ENCODE peak calls at places on chromosomes 4 and X, in nine cellular contexts. One of them, this sample, is unnamed.

GRCh38 chrX:13023526-13024469 is 20.6 kb downstream of the FAM9C start:
- DNase-seq in fibroblast of mammary gland: no peak
- DNase-seq in omental fat pad: no peak
- DNase-seq in left ventricle myocardium inferior: no peak
- DNase-seq in astrocyte of the spinal cord: no peak
- DNase-seq in WERI-Rb-1: no peak
- DNase-seq in fibroblast of the aortic adventitia: no peak
- DNase-seq in AG04450: no peak
- DNase-seq in ascending aorta: no peak
- DNase-seq in this sample: no peak

GRCh38 chr4:128810331-128810870 is 901 bp downstream of the JADE1 start:
- DNase-seq in fibroblast of mammary gland: peak
- DNase-seq in omental fat pad: no peak
- DNase-seq in left ventricle myocardium inferior: peak
- DNase-seq in astrocyte of the spinal cord: no peak
- DNase-seq in WERI-Rb-1: peak
- DNase-seq in fibroblast of the aortic adventitia: no peak
- DNase-seq in AG04450: no peak
- DNase-seq in ascending aorta: no peak
- DNase-seq in this sample: no peak

GRCh38 chr4:87038837-87039715 is 104.3 kb downstream of the AFF1 start:
- DNase-seq in fibroblast of mammary gland: peak
- DNase-seq in omental fat pad: no peak
- DNase-seq in left ventricle myocardium inferior: peak
- DNase-seq in astrocyte of the spinal cord: peak
- DNase-seq in WERI-Rb-1: peak
- DNase-seq in fibroblast of the aortic adventitia: peak
- DNase-seq in AG04450: peak
- DNase-seq in ascending aorta: peak
- DNase-seq in this sample: no peak

GRCh38 chrX:48945517-48946348 is 11.7 kb downstream of the OTUD5 start:
- DNase-seq in fibroblast of mammary gland: peak
- DNase-seq in omental fat pad: no peak
- DNase-seq in left ventricle myocardium inferior: peak
- DNase-seq in astrocyte of the spinal cord: peak
- DNase-seq in WERI-Rb-1: peak
- DNase-seq in fibroblast of the aortic adventitia: peak
- DNase-seq in AG04450: peak
- DNase-seq in ascending aorta: no peak
- DNase-seq in this sample: no peak

GRCh38 chr4:61511716-61512488 is 311.8 kb downstream of the ADGRL3 start:
- DNase-seq in fibroblast of mammary gland: peak
- DNase-seq in omental fat pad: no peak
- DNase-seq in left ventricle myocardium inferior: no peak
- DNase-seq in astrocyte of the spinal cord: peak
- DNase-seq in WERI-Rb-1: no peak
- DNase-seq in fibroblast of the aortic adventitia: peak
- DNase-seq in AG04450: peak
- DNase-seq in ascending aorta: no peak
- DNase-seq in this sample: no peak

GRCh38 chr4:84952004-84952403 is 14.5 kb downstream of the WDFY3 start:
- DNase-seq in fibroblast of mammary gland: peak
- DNase-seq in omental fat pad: no peak
- DNase-seq in left ventricle myocardium inferior: no peak
- DNase-seq in astrocyte of the spinal cord: peak
- DNase-seq in WERI-Rb-1: no peak
- DNase-seq in fibroblast of the aortic adventitia: peak
- DNase-seq in AG04450: no peak
- DNase-seq in ascending aorta: no peak
- DNase-seq in this sample: no peak

GRCh38 chrX:48794340-48794920 is 7.4 kb upstream of the HDAC6 start:
- DNase-seq in fibroblast of mammary gland: no peak
- DNase-seq in omental fat pad: no peak
- DNase-seq in left ventricle myocardium inferior: no peak
- DNase-seq in astrocyte of the spinal cord: no peak
- DNase-seq in WERI-Rb-1: no peak
- DNase-seq in fibroblast of the aortic adventitia: no peak
- DNase-seq in AG04450: no peak
- DNase-seq in ascending aorta: no peak
- DNase-seq in this sample: no peak

GRCh38 chr4:95190751-95191436 is 357.9 kb downstream of the UNC5C start:
- DNase-seq in fibroblast of mammary gland: no peak
- DNase-seq in omental fat pad: no peak
- DNase-seq in left ventricle myocardium inferior: no peak
- DNase-seq in astrocyte of the spinal cord: no peak
- DNase-seq in WERI-Rb-1: peak
- DNase-seq in fibroblast of the aortic adventitia: no peak
- DNase-seq in AG04450: no peak
- DNase-seq in ascending aorta: no peak
- DNase-seq in this sample: no peak

GRCh38 chrX:75746891-75747639 is 38.0 kb downstream of the MAGEE2 start:
- DNase-seq in fibroblast of mammary gland: peak
- DNase-seq in omental fat pad: no peak
- DNase-seq in left ventricle myocardium inferior: peak
- DNase-seq in astrocyte of the spinal cord: peak
- DNase-seq in WERI-Rb-1: no peak
- DNase-seq in fibroblast of the aortic adventitia: peak
- DNase-seq in AG04450: no peak
- DNase-seq in ascending aorta: no peak
- DNase-seq in this sample: no peak

GRCh38 chr4:89108068-89108467 is 3.3 kb upstream of the TIGD2 start:
- DNase-seq in fibroblast of mammary gland: no peak
- DNase-seq in omental fat pad: no peak
- DNase-seq in left ventricle myocardium inferior: no peak
- DNase-seq in astrocyte of the spinal cord: no peak
- DNase-seq in WERI-Rb-1: no peak
- DNase-seq in fibroblast of the aortic adventitia: no peak
- DNase-seq in AG04450: no peak
- DNase-seq in ascending aorta: no peak
- DNase-seq in this sample: no peak

GRCh38 chr4:115234405-115235093 is 121.1 kb upstream of the NDST4 start:
- DNase-seq in fibroblast of mammary gland: peak
- DNase-seq in omental fat pad: no peak
- DNase-seq in left ventricle myocardium inferior: no peak
- DNase-seq in astrocyte of the spinal cord: peak
- DNase-seq in WERI-Rb-1: peak
- DNase-seq in fibroblast of the aortic adventitia: no peak
- DNase-seq in AG04450: no peak
- DNase-seq in ascending aorta: no peak
- DNase-seq in this sample: no peak
- TF ChIP-seq CTCF in fibroblast of mammary gland: peak
- TF ChIP-seq CTCF in omental fat pad: no peak
- TF ChIP-seq CTCF in left ventricle myocardium inferior: no peak
- TF ChIP-seq CTCF in astrocyte of the spinal cord: peak
- TF ChIP-seq CTCF in WERI-Rb-1: peak
- TF ChIP-seq CTCF in fibroblast of the aortic adventitia: no peak
- TF ChIP-seq CTCF in AG04450: no peak
- TF ChIP-seq CTCF in ascending aorta: peak
- TF ChIP-seq CTCF in this sample: peak

GRCh38 chr4:149112109-149112508 is 669.9 kb upstream of the NR3C2 start:
- DNase-seq in fibroblast of mammary gland: no peak
- DNase-seq in omental fat pad: no peak
- DNase-seq in left ventricle myocardium inferior: no peak
- DNase-seq in astrocyte of the spinal cord: no peak
- DNase-seq in WERI-Rb-1: no peak
- DNase-seq in fibroblast of the aortic adventitia: no peak
- DNase-seq in AG04450: no peak
- DNase-seq in ascending aorta: no peak
- DNase-seq in this sample: no peak
- TF ChIP-seq CTCF in fibroblast of mammary gland: no peak
- TF ChIP-seq CTCF in omental fat pad: no peak
- TF ChIP-seq CTCF in left ventricle myocardium inferior: no peak
- TF ChIP-seq CTCF in astrocyte of the spinal cord: no peak
- TF ChIP-seq CTCF in WERI-Rb-1: peak
- TF ChIP-seq CTCF in fibroblast of the aortic adventitia: no peak
- TF ChIP-seq CTCF in AG04450: no peak
- TF ChIP-seq CTCF in ascending aorta: no peak
- TF ChIP-seq CTCF in this sample: no peak

DNA sequence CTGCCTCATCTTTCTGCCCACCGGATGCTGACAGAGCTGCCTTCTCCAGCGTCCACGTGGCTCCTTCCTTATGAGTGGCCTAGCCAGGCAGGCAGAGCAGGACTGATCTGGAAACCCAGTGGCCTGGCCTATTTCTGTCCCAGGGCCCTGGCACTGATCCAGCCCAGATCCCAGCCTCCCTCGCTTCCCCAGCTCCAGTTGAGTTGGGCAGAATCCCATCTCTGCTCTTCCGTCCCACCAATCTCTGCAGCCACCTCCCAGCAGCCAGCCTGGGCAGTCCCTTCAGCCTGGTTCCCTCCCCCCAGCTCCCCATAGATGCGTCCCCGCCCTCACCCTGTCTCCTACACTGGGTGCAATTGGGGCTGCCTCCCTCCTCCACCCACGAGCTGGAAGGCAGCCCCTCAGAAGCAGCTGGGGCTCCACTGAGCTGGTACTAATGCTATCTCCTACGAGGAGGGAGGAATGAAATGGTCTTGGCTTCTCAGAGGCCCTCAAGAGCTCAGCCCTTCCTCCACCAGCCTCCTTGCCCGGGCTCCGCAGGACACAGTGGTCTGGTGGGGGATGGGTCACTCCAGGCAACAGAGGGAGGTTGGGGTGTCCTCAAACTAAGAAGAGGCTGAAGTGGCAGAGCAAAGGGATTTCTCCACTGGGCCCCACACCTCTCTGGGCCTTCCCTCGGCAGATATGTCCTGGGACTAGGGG is 94.2 kb downstream of the PJA1 start:
- DNase-seq in fibroblast of mammary gland: no peak
- DNase-seq in omental fat pad: peak
- DNase-seq in left ventricle myocardium inferior: peak
- DNase-seq in astrocyte of the spinal cord: no peak
- DNase-seq in WERI-Rb-1: no peak
- DNase-seq in fibroblast of the aortic adventitia: peak
- DNase-seq in AG04450: no peak
- DNase-seq in ascending aorta: no peak
- DNase-seq in this sample: no peak
- TF ChIP-seq CTCF in fibroblast of mammary gland: no peak
- TF ChIP-seq CTCF in omental fat pad: no peak
- TF ChIP-seq CTCF in left ventricle myocardium inferior: no peak
- TF ChIP-seq CTCF in astrocyte of the spinal cord: no peak
- TF ChIP-seq CTCF in WERI-Rb-1: no peak
- TF ChIP-seq CTCF in fibroblast of the aortic adventitia: no peak
- TF ChIP-seq CTCF in AG04450: no peak
- TF ChIP-seq CTCF in ascending aorta: no peak
- TF ChIP-seq CTCF in this sample: no peak

GRCh38 chr4:111630705-111631104 is 514.5 kb upstream of the FAM241A start:
- DNase-seq in fibroblast of mammary gland: peak
- DNase-seq in omental fat pad: no peak
- DNase-seq in left ventricle myocardium inferior: no peak
- DNase-seq in astrocyte of the spinal cord: peak
- DNase-seq in WERI-Rb-1: no peak
- DNase-seq in fibroblast of the aortic adventitia: peak
- DNase-seq in AG04450: no peak
- DNase-seq in ascending aorta: no peak
- DNase-seq in this sample: no peak

GRCh38 chr4:111632752-111633151 is 512.5 kb upstream of the FAM241A start:
- DNase-seq in fibroblast of mammary gland: peak
- DNase-seq in omental fat pad: no peak
- DNase-seq in left ventricle myocardium inferior: no peak
- DNase-seq in astrocyte of the spinal cord: no peak
- DNase-seq in WERI-Rb-1: no peak
- DNase-seq in fibroblast of the aortic adventitia: peak
- DNase-seq in AG04450: no peak
- DNase-seq in ascending aorta: no peak
- DNase-seq in this sample: no peak

GRCh38 chr4:111628437-111628836 is 516.8 kb upstream of the FAM241A start:
- DNase-seq in fibroblast of mammary gland: no peak
- DNase-seq in omental fat pad: no peak
- DNase-seq in left ventricle myocardium inferior: no peak
- DNase-seq in astrocyte of the spinal cord: peak
- DNase-seq in WERI-Rb-1: no peak
- DNase-seq in fibroblast of the aortic adventitia: no peak
- DNase-seq in AG04450: no peak
- DNase-seq in ascending aorta: no peak
- DNase-seq in this sample: no peak

GRCh38 chr4:111633663-111634266 is 511.5 kb upstream of the FAM241A start:
- DNase-seq in fibroblast of mammary gland: no peak
- DNase-seq in omental fat pad: no peak
- DNase-seq in left ventricle myocardium inferior: no peak
- DNase-seq in astrocyte of the spinal cord: no peak
- DNase-seq in WERI-Rb-1: no peak
- DNase-seq in fibroblast of the aortic adventitia: no peak
- DNase-seq in AG04450: no peak
- DNase-seq in ascending aorta: no peak
- DNase-seq in this sample: no peak

DNA sequence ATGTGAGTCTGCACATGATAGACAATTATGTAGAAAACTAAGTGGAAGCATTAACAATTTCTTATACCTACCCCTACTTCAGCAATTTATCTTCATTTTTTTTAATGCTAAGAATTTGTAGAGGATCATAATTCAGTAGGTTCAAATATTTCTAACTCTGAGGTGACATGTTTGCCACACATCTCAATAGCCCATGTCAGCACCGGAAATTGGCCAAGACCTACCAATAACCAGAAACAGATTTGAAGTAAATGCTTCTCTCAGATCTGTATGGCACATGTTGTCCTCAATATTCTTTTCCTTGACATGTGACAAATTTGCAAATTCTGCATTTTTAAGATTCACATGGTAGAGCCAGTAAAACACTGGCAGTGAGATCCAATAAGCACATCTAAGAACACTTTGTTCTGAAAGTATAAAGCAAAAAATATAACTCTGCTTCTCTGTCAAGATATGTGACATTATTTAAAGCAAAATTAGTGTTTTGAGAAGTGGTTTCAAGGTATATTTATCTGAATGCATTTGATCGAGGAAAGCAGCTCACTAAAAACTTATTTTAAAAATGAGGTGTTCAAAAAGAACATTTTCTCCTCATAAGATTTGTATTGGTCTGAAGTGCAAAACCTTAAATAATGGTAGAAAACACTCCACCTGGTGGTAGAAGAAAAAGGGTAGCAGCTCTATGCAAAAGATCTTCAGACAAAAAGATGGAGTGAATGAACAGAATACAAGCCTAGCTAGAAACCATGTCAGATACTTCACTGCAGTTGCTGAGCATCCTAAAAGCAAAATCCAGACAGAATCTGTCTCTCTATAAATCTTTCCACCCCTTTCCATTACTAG is 513.9 kb upstream of the FAM241A start:
- DNase-seq in fibroblast of mammary gland: peak
- DNase-seq in omental fat pad: no peak
- DNase-seq in left ventricle myocardium inferior: no peak
- DNase-seq in astrocyte of the spinal cord: peak
- DNase-seq in WERI-Rb-1: no peak
- DNase-seq in fibroblast of the aortic adventitia: peak
- DNase-seq in AG04450: no peak
- DNase-seq in ascending aorta: no peak
- DNase-seq in this sample: no peak
- TF ChIP-seq CTCF in fibroblast of mammary gland: peak
- TF ChIP-seq CTCF in omental fat pad: no peak
- TF ChIP-seq CTCF in left ventricle myocardium inferior: peak
- TF ChIP-seq CTCF in astrocyte of the spinal cord: peak
- TF ChIP-seq CTCF in WERI-Rb-1: peak
- TF ChIP-seq CTCF in fibroblast of the aortic adventitia: peak
- TF ChIP-seq CTCF in AG04450: peak
- TF ChIP-seq CTCF in ascending aorta: peak
- TF ChIP-seq CTCF in this sample: peak